ENCODE peak calls at places on chromosomes 6 and 20, in four cellular contexts. B is GM12878, E is H1, J is HCT116. W is an unnamed sample.

GRCh38 chr6:22326500-22326899 is 29.7 kb upstream of the PRL start:
- DNase-seq in B (no peak), E (no peak), J (no peak), W (no peak)

GRCh38 chr6:73566954-73567591 is 46.2 kb upstream of the EEF1A1 start:
- DNase-seq in B (no peak), E (no peak), J (peak; percentile 75), W (no peak)

GRCh38 chr6:110041149-110041548 is 63.0 kb downstream of the GPR6 start:
- DNase-seq in B (no peak), E (no peak), J (no peak), W (no peak)

GRCh38 chr6:4607026-4607704 is 169.0 kb upstream of the CDYL start:
- DNase-seq in B (no peak), E (no peak), J (peak; percentile 53), W (no peak)

GRCh38 chr20:58580493-58580835 is 65.3 kb upstream of the APCDD1L start:
- DNase-seq in B (no peak), E (no peak), J (no peak), W (no peak)

GRCh38 chr6:167293590-167294091 is 2.5 kb downstream of the UNC93A start:
- DNase-seq in B (no peak), E (no peak), J (no peak), W (no peak)

GRCh38 chr6:149246691-149247384 is 70.7 kb upstream of the TAB2 start:
- DNase-seq in B (peak; percentile 66), E (no peak), J (no peak), W (no peak)

GRCh38 chr20:52060794-52061714 is 130.5 kb downstream of the ZFP64 start:
- DNase-seq in B (no peak), E (no peak), J (peak; percentile 12), W (peak; percentile 1)

GRCh38 chr6:20117474-20117873 is 94.8 kb downstream of the MBOAT1 start:
- DNase-seq in B (no peak), E (no peak), J (no peak), W (no peak)

GRCh38 chr6:20826378-20826777 is 292.1 kb downstream of the CDKAL1 start:
- DNase-seq in B (no peak), E (no peak), J (no peak), W (no peak)

GRCh38 chr20:62143118-62143975 is at the start of the genes PSMA7 and SS18L1:
- DNase-seq in B (no peak), E (no peak), J (peak; percentile 50), W (peak; percentile 83)

GRCh38 chr6:120871416-120872261 is 462.6 kb downstream of the TBC1D32 start:
- DNase-seq in B (no peak), E (no peak), J (no peak), W (no peak)

GRCh38 chr20:58019850-58020625 is 208.4 kb downstream of the ANKRD60 start:
- DNase-seq in B (no peak), E (no peak), J (no peak), W (no peak)

DNA sequence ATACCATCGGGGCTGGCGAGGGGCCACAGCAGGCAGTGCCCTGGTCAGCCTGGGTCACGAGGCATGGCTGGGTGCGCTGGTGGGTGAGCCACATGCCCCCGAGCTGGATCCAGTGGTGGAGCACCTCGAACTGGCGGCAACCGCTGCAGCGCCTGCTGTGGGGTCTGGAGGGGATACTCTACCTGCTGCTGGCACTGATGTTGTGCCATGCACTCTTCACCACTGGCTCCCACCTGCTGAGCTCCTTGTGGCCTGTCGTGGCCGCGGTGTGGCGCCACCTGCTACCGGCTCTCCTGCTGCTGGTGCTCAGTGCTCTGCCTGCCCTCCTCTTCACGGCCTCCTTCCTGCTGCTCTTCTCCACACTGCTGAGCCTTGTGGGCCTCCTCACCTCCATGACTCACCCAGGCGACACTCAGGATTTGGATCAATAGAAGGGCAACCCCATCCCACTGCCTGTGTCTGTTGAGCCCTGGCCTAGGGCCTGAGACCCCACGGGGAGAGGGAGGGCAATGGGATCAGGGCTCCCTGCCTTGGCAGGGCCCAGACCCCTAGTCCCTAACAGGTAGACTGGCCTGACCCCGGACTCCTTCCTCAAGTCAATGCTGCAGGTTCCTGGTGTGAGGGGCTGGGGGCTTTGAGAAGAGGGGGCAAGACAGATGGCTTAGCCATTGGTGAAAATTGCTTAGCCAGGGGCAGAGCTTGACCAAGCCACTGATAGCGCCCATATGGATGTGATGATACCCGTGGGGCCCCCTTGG is 598 bp downstream of the TMEM239 start:
- DNase-seq in B (no peak), E (no peak), J (no peak), W (peak; percentile 35)
- TF ChIP-seq EGR1 in B (no peak), E (no peak), J (no peak), W (no peak)

GRCh38 chr6:151757506-151757955 is 50.0 kb upstream of the ESR1 start:
- DNase-seq in B (peak; percentile 69), E (no peak), J (no peak), W (no peak)
- TF ChIP-seq EGR1 in B (no peak), E (no peak), J (no peak), W (no peak)

DNA sequence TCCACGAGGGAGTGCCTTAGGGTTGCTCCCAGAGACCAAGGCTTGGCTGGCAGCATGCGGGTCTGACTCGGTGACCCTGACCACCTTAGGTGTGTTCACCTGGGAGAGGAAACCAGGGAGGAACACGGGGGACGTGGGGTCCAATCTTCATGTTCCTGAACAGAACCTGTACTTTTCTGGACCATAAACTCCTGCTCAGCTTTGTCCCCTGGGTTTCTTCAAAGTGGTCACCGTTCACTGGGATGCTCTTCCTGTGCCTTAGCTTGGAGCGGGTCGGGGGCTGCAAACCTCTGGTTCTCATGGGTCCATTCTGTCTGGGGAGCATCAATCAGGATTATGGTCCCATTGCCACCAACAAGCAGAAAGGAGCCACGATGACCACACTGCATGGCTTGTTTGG is 333.5 kb downstream of the QKI start:
- DNase-seq in B (no peak), E (no peak), J (no peak), W (no peak)
- TF ChIP-seq EGR1 in B (no peak), E (no peak), J (no peak), W (no peak)

GRCh38 chr6:38404900-38405556 is 234.7 kb downstream of the BTBD9 start:
- DNase-seq in B (no peak), E (no peak), J (no peak), W (no peak)
- TF ChIP-seq EGR1 in B (no peak), E (no peak), J (no peak), W (no peak)

GRCh38 chr6:36627801-36628246 is 33.7 kb downstream of the SRSF3 start:
- DNase-seq in B (no peak), E (no peak), J (no peak), W (no peak)
- TF ChIP-seq EGR1 in B (no peak), E (no peak), J (no peak), W (no peak)

DNA sequence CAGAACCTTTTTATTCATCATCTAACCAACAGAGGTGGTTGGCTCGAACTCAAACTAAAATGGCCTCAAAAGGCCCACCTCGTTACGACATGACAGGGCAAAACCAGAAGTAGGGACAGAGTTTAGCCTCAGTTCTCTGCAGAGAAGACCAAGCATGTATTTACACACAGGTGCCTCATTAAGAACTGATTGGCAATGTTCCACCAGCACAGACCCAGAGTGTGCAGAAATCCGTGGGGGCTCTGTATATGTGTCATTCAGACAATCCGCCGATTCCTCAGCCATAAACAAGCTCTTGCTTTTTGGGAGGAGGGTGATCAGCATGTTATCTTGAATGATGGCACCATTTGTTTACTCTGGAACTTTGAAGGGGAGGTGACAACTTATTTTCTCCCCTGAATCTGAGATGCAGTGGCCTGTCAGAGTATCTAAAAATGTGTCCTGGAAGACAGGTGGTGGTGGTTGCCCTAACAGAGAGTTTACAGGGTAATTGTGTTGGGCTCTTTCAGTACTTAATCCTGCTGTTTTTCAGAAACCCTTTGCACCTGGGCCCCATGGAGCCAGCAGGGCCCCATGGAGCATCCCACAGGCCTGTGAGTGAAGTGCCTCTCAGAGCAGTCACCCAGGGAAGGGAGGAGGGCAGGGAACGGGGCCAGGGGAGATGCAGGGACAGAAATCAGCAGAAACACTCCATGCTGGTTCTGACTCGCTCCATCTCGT is 29.1 kb upstream of the C20orf203 start:
- DNase-seq in B (no peak), E (no peak), J (no peak), W (no peak)
- TF ChIP-seq EGR1 in B (no peak), E (no peak), J (no peak), W (no peak)

GRCh38 chr20:1891263-1892121 is 3.7 kb upstream of the SIRPA start:
- DNase-seq in B (no peak), E (no peak), J (no peak), W (no peak)
- TF ChIP-seq EGR1 in B (no peak), E (no peak), J (no peak), W (no peak)

DNA sequence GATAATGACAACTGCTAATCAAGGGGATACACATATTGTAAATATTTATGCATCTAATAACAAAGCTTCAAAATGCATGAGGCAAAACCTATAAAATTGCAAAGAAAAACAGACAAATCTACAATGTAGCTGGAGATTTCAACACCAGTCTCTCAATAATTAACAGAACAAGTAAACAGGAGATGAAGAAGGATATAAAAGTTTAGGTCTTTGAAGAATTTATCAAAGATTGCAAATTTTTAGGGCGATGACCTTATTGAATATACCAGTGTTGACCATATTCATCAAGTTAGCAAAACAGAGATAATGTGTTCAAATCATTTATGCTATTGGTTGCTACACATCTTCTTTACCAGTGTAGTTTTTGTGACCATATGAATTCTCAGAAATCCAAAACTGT is 237.8 kb upstream of the SGK1 start:
- DNase-seq in B (no peak), E (no peak), J (no peak), W (no peak)
- TF ChIP-seq EGR1 in B (no peak), E (no peak), J (no peak), W (no peak)

GRCh38 chr6:111119550-111120329 is 32.4 kb downstream of the SLC16A10 start:
- DNase-seq in B (no peak), E (no peak), J (no peak), W (no peak)

GRCh38 chr6:111121789-111122350 is 34.6 kb downstream of the SLC16A10 start:
- DNase-seq in B (no peak), E (no peak), J (no peak), W (no peak)

GRCh38 chr6:111122458-111123286 is 35.4 kb downstream of the SLC16A10 start:
- DNase-seq in B (no peak), E (no peak), J (no peak), W (no peak)

GRCh38 chr6:111114484-111114883 is 27.2 kb downstream of the SLC16A10 start:
- DNase-seq in B (no peak), E (no peak), J (no peak), W (no peak)

GRCh38 chr6:111118816-111119215 is 31.5 kb downstream of the SLC16A10 start:
- DNase-seq in B (no peak), E (no peak), J (no peak), W (no peak)
- TF ChIP-seq EGR1 in B (no peak), E (no peak), J (no peak), W (no peak)

W was measured in K562.